ENCODE peak calls at places on chromosomes 16 and 17, in five cellular contexts. C is hepatocyte, N is lower lobe of right lung, V is stomach, B is sigmoid colon. G is an unnamed sample. For H3K27me3 and H3K4me1, the result is how much of the 10 kb centered on the place peaks cover.

GRCh38 chr17:8175795-8176196 is 384 bp downstream of the TMEM107 start:
- DNase-seq in C (peak), V (no peak), B (no peak), N (peak), G (no peak)

GRCh38 chr16:64711026-64711425 is 410.8 kb downstream of the CDH11 start:
- DNase-seq in B (no peak), C (no peak), N (no peak), V (no peak), G (no peak)

GRCh38 chr16:71461686-71462648 is at the start of gene ZNF23:
- DNase-seq in N (peak), B (peak), V (peak), C (peak), G (peak)

GRCh38 chr17:32481193-32481592 is 5.6 kb upstream of the CDK5R1 start:
- DNase-seq in C (no peak), N (no peak), V (no peak), B (peak), G (no peak)

GRCh38 chr17:57892820-57893595 is 43.2 kb upstream of the MRPS23 start:
- DNase-seq in B (peak), N (peak), V (peak), C (peak), G (peak)

GRCh38 chr17:29918922-29919856 is 10.8 kb downstream of the SSH2 start:
- DNase-seq in V (no peak), N (no peak), B (no peak), C (no peak), G (no peak)

GRCh38 chr17:34435182-34435928 is 72.3 kb upstream of the CCL1 start:
- DNase-seq in C (no peak), V (no peak), N (no peak), B (no peak), G (no peak)

GRCh38 chr17:29622337-29623282 is at the start of gene CORO6:
- DNase-seq in N (peak), C (peak), V (peak), B (peak), G (peak)

GRCh38 chr16:19242987-19243386 is 42.5 kb upstream of the CLEC19A start:
- DNase-seq in C (no peak), N (no peak), B (no peak), V (peak), G (no peak)

GRCh38 chr16:84526794-84527485 is 22.5 kb upstream of the MEAK7 start:
- DNase-seq in V (no peak), N (peak), C (peak), B (no peak), G (no peak)

GRCh38 chr16:46996391-46996790 is 22.9 kb upstream of the DNAJA2 start:
- DNase-seq in V (no peak), B (no peak), C (no peak), N (no peak), G (no peak)

GRCh38 chr16:67800252-67801046 is 5.9 kb downstream of the RANBP10 start:
- DNase-seq in N (no peak), C (no peak), B (no peak), V (no peak), G (no peak)

GRCh38 chr16:82063456-82064082 is 28.5 kb downstream of the HSD17B2 start:
- DNase-seq in C (no peak), V (no peak), N (no peak), B (no peak), G (no peak)

GRCh38 chr16:87286839-87287626 is 30.2 kb downstream of the C16orf95 start:
- DNase-seq in V (no peak), C (no peak), N (no peak), B (no peak), G (no peak)

GRCh38 chr17:6304894-6305612 is 129.9 kb downstream of the AIPL1 start:
- DNase-seq in V (no peak), B (no peak), N (no peak), C (no peak), G (no peak)

GRCh38 chr16:88022076-88023042 is 71.1 kb downstream of the BANP start:
- DNase-seq in V (no peak), N (no peak), C (no peak), B (no peak), G (peak)

GRCh38 chr17:3695129-3695722 is 729 bp downstream of the P2RX5 start:
- DNase-seq in N (no peak), V (no peak), C (no peak), B (no peak), G (no peak)

GRCh38 chr16:6105115-6105514 is 1007.5 kb upstream of the EEF2KMT start:
- DNase-seq in N (no peak), V (no peak), B (no peak), C (no peak), G (no peak)

GRCh38 chr17:80213651-80213975 is 6.5 kb downstream of the SGSH start:
- DNase-seq in N (no peak), V (no peak), B (no peak), C (no peak), G (no peak)

GRCh38 chr16:88731699-88732098 is 25.4 kb downstream of the CTU2 start:
- DNase-seq in V (no peak), C (peak), B (no peak), N (no peak), G (no peak)

GRCh38 chr16:13938480-13938879 is 18.5 kb downstream of the ERCC4 start:
- DNase-seq in C (no peak), B (no peak), V (no peak), N (no peak), G (no peak)

DNA sequence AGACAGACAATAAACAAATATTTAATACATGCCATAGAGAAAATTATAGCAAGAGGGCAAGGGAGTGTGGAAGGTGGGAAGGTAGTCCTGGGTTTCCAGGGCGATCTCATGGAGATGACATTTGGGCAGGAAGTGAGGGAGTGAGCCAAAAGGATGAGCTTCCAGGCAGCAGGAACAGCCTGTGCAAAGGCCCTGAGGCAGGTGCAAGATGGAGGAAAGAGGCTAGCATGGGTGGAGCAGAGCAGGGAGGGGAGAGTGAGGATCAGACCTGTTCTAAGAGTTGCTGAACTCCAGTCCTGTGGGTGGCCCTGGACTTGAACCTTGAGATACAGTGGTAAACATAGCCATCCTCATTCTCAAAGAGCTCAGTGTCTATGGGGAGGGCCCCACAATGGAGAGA is 94.7 kb downstream of the MGAT5B start:
- DNase-seq in C (no peak), V (no peak), N (no peak), B (no peak), G (no peak)
- H3K27me3 ChIP-seq in C (under half), V (under half), N (under half), B (under half), G (under half)

GRCh38 chr17:38729886-38730525 is at the start of gene CISD3:
- DNase-seq in N (peak), B (peak), C (peak), V (peak), G (peak)

GRCh38 chr17:38730526-38731379 is 612 bp downstream of the CISD3 start:
- DNase-seq in N (peak), V (peak), B (peak), C (peak), G (peak)

GRCh38 chr17:38728290-38728831 is 1.8 kb upstream of the CISD3 start:
- DNase-seq in N (no peak), V (no peak), C (no peak), B (no peak), G (peak)

GRCh38 chr17:38727661-38728220 is 2.4 kb upstream of the CISD3 start:
- DNase-seq in V (no peak), N (no peak), B (no peak), C (no peak), G (no peak)

GRCh38 chr17:38729368-38729885 is 714 bp upstream of the CISD3 start:
- DNase-seq in C (no peak), B (no peak), V (no peak), N (no peak), G (no peak)
- H3K4me1 ChIP-seq in C (under half), B (under half), V (half or more), N (under half), G (under half)

GRCh38 chr16:21673469-21673868 is 9.7 kb downstream of the OTOA start:
- DNase-seq in N (no peak), V (no peak), B (no peak), C (no peak), G (no peak)
- H3K27me3 ChIP-seq in N (under half), V (under half), B (under half), C (under half), G (under half)

GRCh38 chr17:28042721-28043291 is 329 bp downstream of the NLK start:
- DNase-seq in B (no peak), V (no peak), N (no peak), C (no peak), G (no peak)

GRCh38 chr17:28041844-28042656 is 427 bp upstream of the NLK start:
- DNase-seq in V (no peak), B (no peak), N (no peak), C (no peak), G (no peak)

GRCh38 chr17:28041068-28041843 is 1.2 kb upstream of the NLK start:
- DNase-seq in V (peak), N (peak), C (peak), B (peak), G (peak)

GRCh38 chr17:28043296-28043695 is 819 bp downstream of the NLK start:
- DNase-seq in V (no peak), N (no peak), C (no peak), B (no peak), G (no peak)

DNA sequence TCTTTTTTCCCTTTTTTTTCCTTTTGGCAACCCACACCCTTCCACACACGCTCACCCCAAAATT is at the start of gene NLK:
- DNase-seq in N (no peak), B (no peak), C (no peak), V (no peak), G (no peak)
- H3K4me1 ChIP-seq in N (under half), B (under half), C (under half), V (under half), G (under half)

GRCh38 chr16:55333690-55334089 is 9.7 kb downstream of the IRX6 start:
- DNase-seq in C (no peak), N (no peak), B (no peak), V (no peak), G (no peak)
- H3K27me3 ChIP-seq in C (half or more), N (under half), B (under half), V (under half), G (under half)

GRCh38 chr16:9082422-9082821 is 9.0 kb upstream of the HAPSTR1 start:
- DNase-seq in N (no peak), C (no peak), V (no peak), B (no peak), G (peak)

GRCh38 chr16:9081843-9082242 is 9.6 kb upstream of the HAPSTR1 start:
- DNase-seq in C (no peak), B (no peak), V (no peak), N (no peak), G (no peak)

GRCh38 chr16:9079430-9079812 is 12.0 kb upstream of the HAPSTR1 start:
- DNase-seq in C (no peak), V (no peak), N (no peak), B (no peak), G (no peak)

GRCh38 chr16:9077001-9077809 is 14.2 kb upstream of the HAPSTR1 start:
- DNase-seq in N (no peak), V (no peak), B (no peak), C (no peak), G (no peak)

GRCh38 chr16:9081183-9081582 is 10.3 kb upstream of the HAPSTR1 start:
- DNase-seq in B (no peak), C (no peak), N (no peak), V (no peak), G (no peak)
- H3K4me1 ChIP-seq in B (under half), C (under half), N (under half), V (under half), G (under half)

DNA sequence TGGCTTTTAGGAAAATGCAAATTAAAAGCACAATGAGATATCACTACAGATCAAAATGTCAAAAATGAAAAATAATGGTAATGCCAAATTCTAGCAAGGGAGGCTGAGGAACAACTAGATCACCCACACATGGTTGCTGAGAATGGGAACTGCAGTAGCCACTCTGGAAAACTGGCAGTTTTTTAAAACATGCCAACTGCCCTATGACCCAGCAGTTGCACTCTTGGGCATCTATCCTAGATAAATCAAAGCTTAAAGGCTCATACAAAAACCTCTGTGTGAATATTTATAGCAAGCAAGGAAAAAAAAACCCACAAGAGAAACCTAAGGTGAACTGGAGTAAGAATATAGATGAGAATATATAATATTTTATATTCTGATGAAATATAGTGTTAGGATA is 104.3 kb downstream of the PRKCB start:
- DNase-seq in B (no peak), V (no peak), N (no peak), C (no peak), G (no peak)
- H3K27me3 ChIP-seq in B (under half), V (under half), N (under half), C (under half), G (under half)

DNA sequence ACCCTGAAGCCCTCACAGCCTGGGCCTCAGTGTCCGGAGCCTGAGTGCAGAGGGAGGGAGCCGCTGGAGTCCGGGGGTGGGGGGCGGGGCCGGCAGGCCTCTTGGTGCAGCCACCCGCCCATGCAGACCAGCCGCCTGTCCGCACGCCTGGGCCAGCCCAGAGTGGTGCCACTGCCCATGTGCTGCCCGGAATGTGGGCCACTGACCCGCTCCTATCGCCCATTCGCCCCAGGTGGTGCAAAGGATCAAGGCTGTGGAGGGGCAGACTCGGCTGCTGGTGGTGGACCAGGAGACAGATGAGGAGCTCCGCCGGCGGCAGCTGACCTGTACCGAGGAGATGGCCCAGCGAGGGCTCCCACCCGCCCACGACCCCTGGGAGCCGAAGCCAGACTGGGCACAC is 2.6 kb downstream of the NHERF2 start:
- DNase-seq in V (no peak), C (no peak), N (no peak), B (no peak), G (no peak)
- H3K4me1 ChIP-seq in V (half or more), C (under half), N (half or more), B (under half), G (under half)

G was measured in Peyer's patch.